ENCODE peak calls at places on chromosomes 1 and 21, in seven cellular contexts. I is naive thymus-derived CD4-positive, alpha-beta T cell; V is breast epithelium; Y is MM.1S; R is GM23338; G is uterus; M is A549. T is an unnamed sample.

GRCh38 chr21:36792505-36792967 is 93.6 kb downstream of the SIM2 start:
- DNase-seq in I (no peak), V (peak), Y (no peak), R (no peak), G (no peak), M (no peak), T (no peak)

GRCh38 chr1:84078108-84078823 is 65.8 kb upstream of the PRKACB start:
- DNase-seq in I (no peak), V (no peak), Y (no peak), R (peak), G (peak), M (no peak), T (peak)

GRCh38 chr1:191618202-191618601 is 540.1 kb upstream of the RGS18 start:
- DNase-seq in I (no peak), V (no peak), Y (no peak), R (no peak), G (no peak), M (no peak), T (no peak)

GRCh38 chr21:34511154-34511553 is 856 bp downstream of the KCNE1 start:
- DNase-seq in I (no peak), V (no peak), Y (no peak), R (no peak), G (no peak), M (no peak), T (no peak)

GRCh38 chr21:33444499-33444898 is 35.3 kb downstream of the TMEM50B start:
- DNase-seq in I (no peak), V (no peak), Y (no peak), R (no peak), G (no peak), M (no peak), T (no peak)

GRCh38 chr1:236514703-236515442 is 8.9 kb upstream of the LGALS8 start:
- DNase-seq in I (no peak), V (no peak), Y (no peak), R (no peak), G (no peak), M (no peak), T (no peak)

GRCh38 chr1:214289574-214290272 is 8.8 kb downstream of the SMYD2 start:
- DNase-seq in I (no peak), V (no peak), Y (no peak), R (peak), G (no peak), M (no peak), T (no peak)

GRCh38 chr1:2385606-2386280 is 5.6 kb downstream of the MORN1 start:
- DNase-seq in I (no peak), V (no peak), Y (no peak), R (no peak), G (peak), M (no peak), T (no peak)

GRCh38 chr1:202270871-202271326 is 70.8 kb downstream of the UBE2T start:
- DNase-seq in I (no peak), V (peak), Y (no peak), R (no peak), G (peak), M (no peak), T (no peak)

GRCh38 chr1:62076286-62076685 is 118.4 kb upstream of the L1TD1 start:
- DNase-seq in I (no peak), V (no peak), Y (no peak), R (no peak), G (no peak), M (peak), T (no peak)

GRCh38 chr1:39933956-39934941 is 20.7 kb upstream of the MFSD2A start:
- DNase-seq in I (no peak), V (peak), Y (no peak), R (no peak), G (peak), M (peak), T (peak)

GRCh38 chr1:66265796-66266195 is 268.2 kb upstream of the SGIP1 start:
- DNase-seq in I (no peak), V (no peak), Y (no peak), R (no peak), G (no peak), M (no peak), T (no peak)

GRCh38 chr1:92973203-92973907 is 12.1 kb upstream of the DIPK1A start:
- DNase-seq in I (no peak), V (no peak), Y (no peak), R (no peak), G (no peak), M (no peak), T (no peak)

GRCh38 chr1:182575540-182576149 is 13.4 kb downstream of the RNASEL start:
- DNase-seq in I (no peak), V (no peak), Y (no peak), R (no peak), G (no peak), M (no peak), T (no peak)

GRCh38 chr21:44899768-44900558 is 20.7 kb downstream of the ITGB2 start:
- DNase-seq in I (no peak), V (no peak), Y (no peak), R (no peak), G (no peak), M (no peak), T (no peak)

GRCh38 chr1:244319283-244320132 is 132.2 kb downstream of the ADSS2 start:
- DNase-seq in I (no peak), V (no peak), Y (no peak), R (no peak), G (no peak), M (no peak), T (no peak)

GRCh38 chr21:45542667-45543370 is 579 bp upstream of the SLC19A1 start:
- DNase-seq in I (no peak), V (peak), Y (no peak), R (peak), G (peak), M (no peak), T (peak)

GRCh38 chr1:212774584-212774983 is 17.0 kb downstream of the NSL1 start:
- DNase-seq in I (no peak), V (no peak), Y (no peak), R (no peak), G (no peak), M (no peak), T (no peak)

GRCh38 chr21:34072145-34073031 is 990 bp upstream of the MRPS6 start:
- DNase-seq in I (no peak), V (peak), Y (no peak), R (no peak), G (peak), M (no peak), T (no peak)

GRCh38 chr1:203628185-203628996 is 1.8 kb downstream of the ATP2B4 start:
- DNase-seq in I (no peak), V (no peak), Y (no peak), R (peak), G (peak), M (no peak), T (peak)

GRCh38 chr1:219883400-219884332 is 44.7 kb downstream of the SLC30A10 start:
- DNase-seq in I (no peak), V (no peak), Y (no peak), R (peak), G (no peak), M (no peak), T (no peak)

GRCh38 chr1:112706505-112707216 is at the start of gene RHOC:
- DNase-seq in I (no peak), V (no peak), Y (peak), R (peak), G (peak), M (peak), T (no peak)

GRCh38 chr1:55448261-55448660 is 233.1 kb upstream of the USP24 start:
- DNase-seq in I (no peak), V (no peak), Y (no peak), R (no peak), G (no peak), M (no peak), T (no peak)

GRCh38 chr1:218304281-218305039 is 19.4 kb downstream of the RRP15 start:
- DNase-seq in I (no peak), V (no peak), Y (no peak), R (no peak), G (no peak), M (no peak), T (no peak)

GRCh38 chr1:106676021-106676420 is 380.5 kb upstream of the PRMT6 start:
- DNase-seq in I (no peak), V (no peak), Y (no peak), R (no peak), G (no peak), M (no peak), T (no peak)

GRCh38 chr1:230169454-230170152 is 102.6 kb downstream of the GALNT2 start:
- DNase-seq in I (no peak), V (no peak), Y (peak), R (no peak), G (peak), M (no peak), T (no peak)

GRCh38 chr1:230518511-230518910 is 92.4 kb upstream of the PGBD5 start:
- DNase-seq in I (no peak), V (no peak), Y (no peak), R (peak), G (no peak), M (no peak), T (no peak)

GRCh38 chr1:60037061-60037460 is 36.5 kb downstream of the C1orf87 start:
- DNase-seq in I (no peak), V (no peak), Y (no peak), R (no peak), G (no peak), M (no peak), T (no peak)

GRCh38 chr1:10936998-10937901 is 75.2 kb upstream of the TARDBP start:
- DNase-seq in I (no peak), V (no peak), Y (no peak), R (peak), G (no peak), M (no peak), T (no peak)

GRCh38 chr21:16196521-16197208 is 466.9 kb downstream of the USP25 start:
- DNase-seq in I (no peak), V (no peak), Y (no peak), R (no peak), G (no peak), M (no peak), T (no peak)

GRCh38 chr1:228515200-228515834 is 28.1 kb downstream of the RNF187 start:
- DNase-seq in I (peak), V (no peak), Y (peak), R (peak), G (no peak), M (peak), T (no peak)

GRCh38 chr1:71307451-71307850 is 226.6 kb upstream of the ZRANB2 start:
- DNase-seq in I (no peak), V (no peak), Y (peak), R (peak), G (no peak), M (no peak), T (no peak)

GRCh38 chr1:181255270-181255929 is 166.9 kb downstream of the IER5 start:
- DNase-seq in I (no peak), V (peak), Y (no peak), R (no peak), G (no peak), M (peak), T (no peak)

GRCh38 chr21:40272037-40272436 is 404.8 kb downstream of the PCP4 start:
- DNase-seq in I (no peak), V (no peak), Y (no peak), R (no peak), G (no peak), M (no peak), T (no peak)

GRCh38 chr1:209456878-209457277 is 126.6 kb upstream of the CAMK1G start:
- DNase-seq in I (no peak), V (no peak), Y (no peak), R (no peak), G (no peak), M (no peak), T (no peak)

DNA sequence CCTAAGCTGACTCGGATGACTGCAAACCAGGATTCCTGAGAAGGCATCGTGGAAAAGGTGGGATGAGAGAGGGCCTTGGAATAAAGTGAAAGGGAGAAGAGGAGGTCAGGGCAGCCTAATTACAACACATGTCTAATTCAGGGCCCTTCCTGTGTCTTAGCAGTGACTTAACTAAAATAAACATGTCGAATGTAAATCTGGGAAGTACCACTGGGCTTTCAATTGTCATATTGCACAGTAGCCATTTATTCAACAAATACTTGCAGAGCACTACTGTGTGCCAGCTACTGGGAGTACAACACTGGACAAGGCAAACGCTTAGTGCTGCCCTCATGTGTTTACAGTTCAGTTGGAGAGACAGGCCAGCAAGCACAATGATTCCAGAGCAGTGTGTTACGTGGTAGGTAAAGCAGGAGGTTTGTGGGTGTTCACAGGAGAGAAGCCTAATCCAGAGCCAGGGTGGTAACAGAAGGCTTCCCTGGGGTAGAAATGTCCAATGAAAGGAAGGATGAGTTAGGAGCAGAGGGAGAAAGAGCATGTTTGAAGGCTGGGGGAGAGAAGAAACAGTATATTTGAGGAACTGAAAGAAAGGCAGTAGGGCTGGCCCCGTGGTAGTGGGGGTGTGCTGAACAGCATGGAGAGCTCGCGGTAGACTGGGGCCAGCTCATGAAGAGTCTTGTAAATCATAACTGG is 38.0 kb upstream of the RASAL2 start:
- DNase-seq in I (no peak), V (no peak), Y (peak), R (no peak), G (no peak), M (peak), T (no peak)
- H3K27ac ChIP-seq in I (no peak), V (peak), Y (no peak), R (no peak), G (peak), M (peak), T (no peak)

GRCh38 chr1:6427445-6428390 is 3.1 kb downstream of the ESPN start:
- DNase-seq in I (no peak), V (peak), Y (no peak), R (no peak), G (no peak), M (no peak), T (no peak)
- H3K27ac ChIP-seq in I (no peak), V (peak), Y (no peak), R (no peak), G (no peak), M (no peak), T (no peak)

DNA sequence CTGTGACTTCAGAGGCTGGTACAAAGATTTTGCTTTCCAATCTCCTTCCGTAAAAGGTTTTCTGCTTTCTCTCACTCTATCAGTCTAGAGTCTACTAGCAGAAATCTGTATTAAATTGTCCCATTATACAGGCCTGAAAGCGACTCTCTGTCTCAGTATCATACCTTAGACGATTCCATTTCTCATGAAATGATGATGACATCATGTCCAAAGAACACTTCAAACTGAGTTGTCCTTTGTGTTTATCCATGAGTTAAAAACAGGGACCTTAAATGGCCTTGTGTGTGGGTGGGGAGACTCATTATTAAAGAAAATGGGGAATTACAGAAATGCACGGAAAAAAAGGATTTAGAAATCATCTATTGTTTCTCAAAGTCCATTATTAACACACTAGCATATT is 21.0 kb upstream of the SLC44A3 start:
- DNase-seq in I (no peak), V (no peak), Y (no peak), R (no peak), G (no peak), M (no peak), T (no peak)
- H3K27ac ChIP-seq in I (no peak), V (no peak), Y (no peak), R (no peak), G (no peak), M (peak), T (no peak)

GRCh38 chr1:17118706-17119075 is 560 bp downstream of the PADI2 start:
- DNase-seq in I (no peak), V (no peak), Y (no peak), R (peak), G (no peak), M (no peak), T (no peak)
- H3K27ac ChIP-seq in I (no peak), V (peak), Y (no peak), R (no peak), G (no peak), M (peak), T (no peak)

GRCh38 chr1:24388331-24388870 is 25.2 kb downstream of the STPG1 start:
- DNase-seq in I (no peak), V (no peak), Y (no peak), R (no peak), G (no peak), M (no peak), T (no peak)
- H3K27ac ChIP-seq in I (no peak), V (no peak), Y (peak), R (no peak), G (no peak), M (peak), T (no peak)

GRCh38 chr1:37559080-37559479 is 2.3 kb downstream of the DNALI1 start:
- DNase-seq in I (no peak), V (no peak), Y (no peak), R (no peak), G (no peak), M (no peak), T (no peak)

GRCh38 chr1:37557402-37557801 is 662 bp downstream of the DNALI1 start:
- DNase-seq in I (no peak), V (no peak), Y (no peak), R (no peak), G (no peak), M (no peak), T (no peak)

GRCh38 chr1:37553927-37554808 is at the start of gene SNIP1:
- DNase-seq in I (peak), V (peak), Y (peak), R (peak), G (peak), M (peak), T (peak)

GRCh38 chr1:37558411-37558810 is 1.7 kb downstream of the DNALI1 start:
- DNase-seq in I (no peak), V (no peak), Y (no peak), R (no peak), G (no peak), M (no peak), T (no peak)

DNA sequence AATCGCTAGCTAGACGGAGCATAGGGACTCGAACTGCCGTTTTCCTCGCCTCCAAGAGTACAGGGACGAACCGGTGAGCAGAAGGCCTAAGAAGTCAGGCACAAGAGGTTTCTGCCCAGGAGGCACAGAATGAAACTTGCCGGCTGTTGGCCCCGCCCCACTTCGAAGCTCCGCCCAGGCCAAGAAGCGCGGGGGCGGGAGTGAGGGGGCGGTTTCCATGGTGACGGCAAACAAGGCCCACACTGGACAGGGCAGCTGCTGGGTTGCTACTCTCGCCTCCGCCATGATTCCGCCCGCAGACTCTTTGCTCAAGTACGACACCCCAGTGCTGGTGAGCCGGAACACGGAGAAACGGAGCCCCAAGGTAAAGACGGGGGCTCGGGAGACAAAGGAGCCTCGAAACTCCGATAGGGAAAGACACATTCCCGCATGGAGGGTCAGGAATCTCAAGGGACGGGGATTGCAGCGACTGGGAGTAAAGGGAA is at the start of gene DNALI1:
- DNase-seq in I (no peak), V (peak), Y (peak), R (peak), G (peak), M (no peak), T (peak)
- H3K27ac ChIP-seq in I (no peak), V (peak), Y (no peak), R (no peak), G (peak), M (peak), T (peak)

DNA sequence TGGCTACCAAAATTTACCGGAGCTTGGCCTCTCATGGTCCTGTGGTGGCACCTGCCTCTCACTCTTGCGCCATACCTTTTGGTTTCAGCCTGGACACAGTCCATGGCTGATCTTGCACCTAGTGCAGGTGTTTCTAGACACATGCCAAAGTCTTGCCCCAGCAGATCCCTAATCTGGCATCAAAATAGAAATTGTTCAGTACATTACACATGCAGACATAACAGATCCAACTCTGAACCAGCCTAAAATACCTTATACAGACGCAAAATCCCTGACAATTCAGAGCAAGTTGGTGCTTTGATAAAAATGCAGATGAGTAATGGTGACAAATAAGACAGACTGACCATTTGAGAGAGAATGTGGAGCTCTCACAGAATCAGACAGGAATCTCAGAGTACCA is 44.1 kb downstream of the NGF start:
- DNase-seq in I (no peak), V (peak), Y (no peak), R (no peak), G (no peak), M (no peak), T (no peak)
- H3K27ac ChIP-seq in I (no peak), V (no peak), Y (no peak), R (no peak), G (no peak), M (no peak), T (no peak)

T was measured in coronary artery.